ENCODE peak calls at places on chromosomes 13 and 19, in six cellular contexts. M is endodermal cell; A is psoas muscle; K is cardiac muscle cell; D is CD8-positive, alpha-beta T cell; E is HCT116. G is an unnamed sample.

GRCh38 chr13:98293103-98293502 is 116.0 kb upstream of the RNF113B start:
- DNase-seq in M (no peak), A (no peak), K (no peak), D (no peak), E (no peak), G (no peak)

GRCh38 chr19:46925548-46925950 is 64.8 kb downstream of the ARHGAP35 start:
- DNase-seq in M (no peak), A (no peak), K (no peak), D (no peak), E (no peak), G (peak; percentile 56)

GRCh38 chr13:32624441-32624840 is 38.2 kb downstream of the PDS5B start:
- DNase-seq in M (no peak), A (no peak), K (peak; percentile 8), D (no peak), E (no peak), G (no peak)

GRCh38 chr19:8663920-8664670 is 33.7 kb downstream of the NFILZ start:
- DNase-seq in M (no peak), A (no peak), K (no peak), D (no peak), E (no peak), G (no peak)

GRCh38 chr19:21593934-21594844 is 88.8 kb downstream of the ZNF429 start:
- DNase-seq in M (no peak), A (peak; percentile 74), K (no peak), D (no peak), E (no peak), G (no peak)

GRCh38 chr19:14519860-14520407 is 1.7 kb upstream of the DNAJB1 start:
- DNase-seq in M (no peak), A (no peak), K (peak; percentile 70), D (no peak), E (peak; percentile 96), G (no peak)

GRCh38 chr19:50191270-50191669 is 12.2 kb upstream of the MYH14 start:
- DNase-seq in M (no peak), A (no peak), K (no peak), D (no peak), E (no peak), G (no peak)

GRCh38 chr13:98686281-98686680 is 66.2 kb downstream of the SLC15A1 start:
- DNase-seq in M (no peak), A (no peak), K (no peak), D (no peak), E (no peak), G (no peak)

GRCh38 chr19:7311911-7312310 is 17.7 kb upstream of the INSR start:
- DNase-seq in M (no peak), A (no peak), K (no peak), D (no peak), E (no peak), G (no peak)

GRCh38 chr13:34933349-34933748 is 8.7 kb upstream of the NBEA start:
- DNase-seq in M (no peak), A (no peak), K (no peak), D (no peak), E (no peak), G (no peak)

GRCh38 chr19:36672368-36672767 is 5.7 kb upstream of the ZNF461 start:
- DNase-seq in M (no peak), A (no peak), K (no peak), D (no peak), E (no peak), G (no peak)

GRCh38 chr19:8386990-8387389 is 3.2 kb upstream of the RAB11B start:
- DNase-seq in M (no peak), A (no peak), K (no peak), D (no peak), E (no peak), G (no peak)

GRCh38 chr19:13953021-13953531 is 767 bp downstream of the DCAF15 start:
- DNase-seq in M (peak; percentile 70), A (no peak), K (peak; percentile 59), D (no peak), E (no peak), G (peak; percentile 78)

GRCh38 chr13:80054806-80055205 is 286.1 kb downstream of the SPRY2 start:
- DNase-seq in M (no peak), A (no peak), K (no peak), D (no peak), E (no peak), G (no peak)

GRCh38 chr13:105838231-105838630 is 697.2 kb downstream of the EFNB2 start:
- DNase-seq in M (no peak), A (no peak), K (no peak), D (no peak), E (no peak), G (no peak)

GRCh38 chr13:94722596-94722995 is 10.3 kb upstream of the SOX21 start:
- DNase-seq in M (no peak), A (no peak), K (no peak), D (no peak), E (no peak), G (no peak)

GRCh38 chr13:42065414-42065813 is 17.0 kb downstream of the DGKH start:
- DNase-seq in M (no peak), A (no peak), K (no peak), D (no peak), E (no peak), G (no peak)

GRCh38 chr19:29529646-29530548 is 4.1 kb downstream of the VSTM2B start:
- DNase-seq in M (peak; percentile 85), A (no peak), K (no peak), D (no peak), E (no peak), G (no peak)

GRCh38 chr13:110275931-110276552 is 30.9 kb downstream of the COL4A1 start:
- DNase-seq in M (no peak), A (peak; percentile 82), K (no peak), D (no peak), E (no peak), G (no peak)

GRCh38 chr13:32650705-32651311 is 64.6 kb downstream of the PDS5B start:
- DNase-seq in M (peak; percentile 78), A (no peak), K (peak; percentile 81), D (peak; percentile 12), E (peak; percentile 43), G (peak; percentile 83)

GRCh38 chr13:39875111-39875510 is 219.6 kb downstream of the COG6 start:
- DNase-seq in M (no peak), A (no peak), K (peak; percentile 58), D (no peak), E (no peak), G (no peak)

GRCh38 chr19:1007399-1007745 is 7.2 kb downstream of the GRIN3B start:
- DNase-seq in M (no peak), A (no peak), K (no peak), D (no peak), E (no peak), G (no peak)

GRCh38 chr19:17112271-17112670 is 36.7 kb downstream of the MYO9B start:
- DNase-seq in M (no peak), A (no peak), K (no peak), D (no peak), E (no peak), G (no peak)

GRCh38 chr13:40466271-40466670 is 200.2 kb downstream of the FOXO1 start:
- DNase-seq in M (no peak), A (no peak), K (no peak), D (no peak), E (no peak), G (no peak)

GRCh38 chr19:1373534-1374249 is 10.0 kb upstream of the NDUFS7 start:
- DNase-seq in M (no peak), A (no peak), K (peak; percentile 35), D (no peak), E (no peak), G (no peak)

DNA sequence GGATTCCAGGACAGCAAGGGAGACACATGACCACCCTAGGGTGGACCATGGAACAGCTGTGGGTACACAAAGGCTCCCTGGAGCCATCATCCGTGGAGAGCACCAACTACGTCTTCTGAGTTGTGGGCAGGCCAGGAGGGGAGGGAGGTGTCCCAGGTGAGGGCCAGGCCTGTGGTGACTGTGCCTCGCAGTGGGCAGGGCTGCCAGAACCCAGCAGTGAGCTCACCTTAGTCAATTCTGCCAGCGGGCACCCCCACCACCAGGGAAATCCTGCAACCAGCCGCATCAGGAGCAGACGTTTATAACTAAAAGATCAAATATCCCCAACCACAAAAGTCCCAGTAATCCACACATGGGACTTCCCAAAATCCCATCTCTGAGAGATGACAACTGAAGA is 19.6 kb downstream of the ELL start:
- DNase-seq in M (no peak), A (no peak), K (no peak), D (no peak), E (no peak), G (no peak)
- H3K4me1 ChIP-seq in M (peaks cover 18% of the 10 kb centered on the region), A (peaks cover 100% of the 10 kb centered on the region), K (peaks cover 30% of the 10 kb centered on the region), D (peaks cover 83% of the 10 kb centered on the region), E (peaks cover 15% of the 10 kb centered on the region), G (peaks cover 64% of the 10 kb centered on the region)

DNA sequence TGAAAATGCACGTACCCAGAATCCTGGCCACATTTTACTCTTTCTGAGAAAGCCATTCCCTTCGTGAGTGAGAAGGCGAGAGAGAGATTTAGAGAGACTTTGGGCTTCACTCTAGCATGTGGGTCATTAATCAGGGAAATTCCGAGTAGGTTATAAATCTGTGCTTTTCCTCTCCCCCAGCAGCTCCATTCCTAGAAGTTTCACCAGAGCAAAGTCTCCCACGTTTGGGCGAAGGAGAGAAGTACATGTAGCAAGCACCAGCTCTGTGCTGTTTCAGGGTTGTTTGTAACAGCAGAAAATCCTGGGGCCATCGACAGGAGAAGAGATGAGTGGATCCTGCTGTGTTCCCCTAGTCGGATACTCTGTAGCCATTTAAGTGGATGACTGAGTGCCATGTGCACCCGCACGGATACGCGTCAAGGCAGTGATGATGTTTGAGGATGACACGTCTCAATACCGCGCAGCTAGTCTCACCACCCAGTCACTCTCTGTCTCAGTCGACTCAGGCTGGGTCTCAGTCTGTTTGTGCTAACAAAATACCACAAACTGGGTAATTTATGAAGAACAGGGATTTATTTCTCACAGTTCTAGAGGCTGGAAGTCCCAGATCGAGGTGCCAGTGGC is 131.9 kb upstream of the PEG3 start:
- DNase-seq in M (no peak), A (no peak), K (no peak), D (no peak), E (no peak), G (no peak)
- TF ChIP-seq CTCF in M (no peak), A (no peak), K (no peak), D (no peak), E (no peak), G (no peak)

GRCh38 chr19:48444933-48445194 is 919 bp upstream of the GRWD1 start:
- DNase-seq in M (no peak), A (no peak), K (peak; percentile 10), D (no peak), E (no peak), G (no peak)
- H3K4me3 ChIP-seq in M (peak overlapping the region; percentile 95), A (peak overlapping the region; percentile 97), K (peak overlapping the region; percentile 82), D (peak overlapping the region; percentile 90), E (peak overlapping the region; percentile 99), G (peak overlapping the region; percentile 63)

GRCh38 chr19:10872551-10873107 is 1.3 kb downstream of the CARM1 start:
- DNase-seq in M (peak; percentile 46), A (no peak), K (no peak), D (no peak), E (no peak), G (no peak)

GRCh38 chr19:10868872-10869547 is 2.3 kb upstream of the CARM1 start:
- DNase-seq in M (peak; percentile 42), A (no peak), K (no peak), D (no peak), E (no peak), G (no peak)

GRCh38 chr19:10871711-10872550 is 578 bp downstream of the CARM1 start:
- DNase-seq in M (peak; percentile 71), A (peak; percentile 81), K (peak; percentile 21), D (no peak), E (no peak), G (peak; percentile 81)

GRCh38 chr19:10870955-10871603 is at the start of gene CARM1:
- DNase-seq in M (peak; percentile 100), A (peak; percentile 100), K (peak; percentile 100), D (peak; percentile 99), E (peak; percentile 89), G (peak; percentile 100)

GRCh38 chr19:10870501-10870954 is 825 bp upstream of the CARM1 start:
- DNase-seq in M (no peak), A (no peak), K (no peak), D (no peak), E (no peak), G (no peak)
- H3K4me1 ChIP-seq in M (no peaks in the 10 kb centered on the region), A (peaks cover 17% of the 10 kb centered on the region), K (peaks cover 6% of the 10 kb centered on the region), D (peaks cover 17% of the 10 kb centered on the region), E (peaks cover 27% of the 10 kb centered on the region), G (peaks cover 11% of the 10 kb centered on the region)